ENCODE peak calls at places on chromosomes 16 and 17, in five cellular contexts. D, B, T, M and R are unnamed samples. For H3K27me3, the result is how much of the 10 kb centered on the place peaks cover.

GRCh38 chr17:75901727-75902126 is 3.0 kb downstream of the MRPL38 start:
- DNase-seq in B (no peak), T (no peak), M (no peak), D (no peak), R (no peak)

GRCh38 chr16:4085405-4085970 is 30.8 kb downstream of the ADCY9 start:
- DNase-seq in D (no peak), M (no peak), T (no peak), B (no peak), R (no peak)

GRCh38 chr17:58402047-58402446 is 15.3 kb downstream of the RNF43 start:
- DNase-seq in D (no peak), B (no peak), T (no peak), M (no peak), R (no peak)

GRCh38 chr17:41420134-41420533 is 4.3 kb downstream of the KRT37 start:
- DNase-seq in B (no peak), T (no peak), M (no peak), D (no peak), R (no peak)

GRCh38 chr16:87492721-87493554 is at the start of gene ZCCHC14:
- DNase-seq in T (peak), B (peak), D (peak), M (peak), R (peak)

GRCh38 chr16:15856901-15857778 is at the start of gene MYH11:
- DNase-seq in T (no peak), B (no peak), M (no peak), D (no peak), R (no peak)

GRCh38 chr16:55302635-55303034 is 21.4 kb upstream of the IRX6 start:
- DNase-seq in B (no peak), M (no peak), T (no peak), D (no peak), R (no peak)

GRCh38 chr17:79646721-79647455 is 36.0 kb upstream of the RBFOX3 start:
- DNase-seq in B (no peak), D (no peak), M (no peak), T (no peak), R (no peak)

GRCh38 chr17:78722101-78722761 is 59.8 kb downstream of the CYTH1 start:
- DNase-seq in M (no peak), T (no peak), D (peak), B (no peak), R (peak)

GRCh38 chr16:86261379-86261778 is 248.9 kb upstream of the FOXF1 start:
- DNase-seq in M (peak), T (no peak), B (no peak), D (no peak), R (no peak)

GRCh38 chr17:82160081-82160480 is 52.6 kb downstream of the CCDC57 start:
- DNase-seq in D (no peak), B (no peak), T (no peak), M (peak), R (no peak)

GRCh38 chr17:81735181-81736102 is 23.4 kb downstream of the SLC25A10 start:
- DNase-seq in D (no peak), T (peak), M (no peak), B (no peak), R (peak)

GRCh38 chr17:75048396-75048933 is 1.4 kb downstream of the KCTD2 start:
- DNase-seq in D (no peak), B (no peak), T (no peak), M (peak), R (no peak)

GRCh38 chr17:34252138-34252889 is 2.8 kb upstream of the CCL2 start:
- DNase-seq in B (peak), D (no peak), M (peak), T (peak), R (peak)

GRCh38 chr17:3400008-3400407 is 1.8 kb upstream of the OR1E1 start:
- DNase-seq in D (no peak), T (no peak), M (no peak), B (no peak), R (no peak)
- H3K27me3 ChIP-seq in D (under half), T (under half), M (under half), B (under half), R (under half)

GRCh38 chr17:19003543-19003965 is 1.0 kb downstream of the FAM83G start:
- DNase-seq in D (no peak), T (no peak), B (no peak), M (no peak), R (no peak)

GRCh38 chr17:19000531-19001011 is 4.0 kb downstream of the FAM83G start:
- DNase-seq in D (no peak), B (no peak), M (no peak), T (no peak), R (peak)

GRCh38 chr17:19003966-19004600 is 481 bp downstream of the FAM83G start:
- DNase-seq in B (no peak), D (peak), M (peak), T (no peak), R (peak)

GRCh38 chr17:19002805-19003542 is 1.6 kb downstream of the FAM83G start:
- DNase-seq in M (no peak), D (peak), B (no peak), T (no peak), R (no peak)

DNA sequence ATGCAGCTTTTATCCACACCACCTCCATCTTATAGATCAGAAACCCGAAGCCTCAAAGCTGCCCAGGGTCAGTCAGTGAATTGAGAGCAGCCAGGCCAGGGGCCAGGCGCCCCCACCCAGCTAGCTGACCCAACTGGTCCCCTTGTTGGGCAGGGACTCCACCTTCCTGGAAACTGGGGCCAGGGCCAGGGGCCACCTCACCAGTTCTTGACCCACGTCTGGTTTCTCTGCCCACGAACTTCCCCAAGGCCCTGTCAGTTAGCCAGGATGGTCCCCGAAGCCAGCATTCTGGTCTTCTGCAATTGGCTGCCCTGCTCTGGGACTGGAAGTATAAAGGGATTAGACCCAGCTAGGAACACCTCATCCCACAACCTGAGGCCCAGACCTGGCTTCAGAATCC is 2.4 kb downstream of the FAM83G start:
- DNase-seq in D (no peak), B (no peak), T (no peak), M (no peak), R (no peak)
- H3K27me3 ChIP-seq in D (under half), B (under half), T (under half), M (under half), R (under half)

GRCh38 chr16:56610609-56611111 is 2.3 kb downstream of the MT2A start:
- DNase-seq in M (no peak), B (no peak), D (no peak), T (no peak), R (no peak)

GRCh38 chr16:56613706-56614105 is 5.3 kb downstream of the MT2A start:
- DNase-seq in B (no peak), T (no peak), D (no peak), M (no peak), R (no peak)

GRCh38 chr16:56610017-56610608 is 1.7 kb downstream of the MT2A start:
- DNase-seq in T (peak), M (peak), B (peak), D (peak), R (peak)

GRCh38 chr16:56609463-56609921 is 1.1 kb downstream of the MT2A start:
- DNase-seq in B (no peak), M (peak), D (peak), T (peak), R (peak)

DNA sequence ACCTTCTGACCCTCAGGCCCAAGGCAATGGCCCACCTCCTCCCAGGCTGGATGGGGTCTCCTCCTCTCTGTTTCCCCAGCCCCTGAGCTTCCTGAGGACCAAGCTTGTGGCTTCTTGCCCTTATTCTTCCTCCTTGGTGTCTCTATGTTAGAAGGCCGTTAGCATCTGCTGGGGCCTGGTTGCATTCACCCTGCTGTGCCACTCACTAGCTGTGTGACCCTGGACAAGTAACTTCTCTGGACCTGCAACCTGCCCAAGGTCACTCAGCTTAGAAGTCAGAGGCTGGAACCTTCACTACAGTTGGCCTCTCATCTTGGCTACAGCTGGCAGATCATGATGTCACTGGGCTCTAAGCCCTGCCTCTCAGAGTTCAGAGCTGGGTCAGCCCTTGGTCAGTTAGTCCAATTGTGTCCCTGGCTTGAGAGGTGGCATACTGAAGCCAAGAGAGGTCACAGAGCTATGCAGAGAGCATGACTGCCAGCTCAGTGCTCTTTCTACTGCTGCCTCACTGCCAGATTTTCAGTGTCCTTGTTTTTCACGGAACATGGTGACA is 3.0 kb downstream of the MT2A start:
- DNase-seq in B (no peak), M (peak), T (peak), D (no peak), R (peak)
- H3K27me3 ChIP-seq in B (under half), M (under half), T (under half), D (under half), R (under half)

DNA sequence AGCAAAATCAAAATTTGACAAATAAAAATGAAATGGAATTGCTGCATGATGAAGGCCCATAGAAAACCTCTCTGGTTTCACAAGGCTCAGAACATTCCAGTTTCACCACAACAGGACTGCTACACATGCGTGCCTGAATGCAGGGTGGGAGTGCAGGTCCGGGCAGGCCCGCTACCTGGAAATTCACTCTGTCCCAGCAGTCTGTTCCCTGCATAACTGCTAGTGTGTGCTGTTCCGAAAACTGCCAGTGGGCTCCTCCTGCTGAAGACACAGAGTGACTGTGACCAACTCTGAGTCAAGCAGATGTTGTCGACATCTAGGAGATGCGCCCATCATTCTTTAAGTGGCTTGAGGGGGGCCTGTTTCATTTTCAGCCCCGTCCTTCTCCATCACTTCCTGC is 284.8 kb upstream of the MAF start:
- DNase-seq in M (no peak), B (no peak), D (no peak), T (no peak), R (no peak)
- H3K27me3 ChIP-seq in M (under half), B (under half), D (under half), T (under half), R (under half)